ENCODE peak calls at places on chromosomes 13 and 19, in seven cellular contexts. One of them, this sample, is unnamed.

GRCh38 chr19:2661615-2662014 is 40.9 kb downstream of the GNG7 start:
- DNase-seq in ACHN: no peak
- DNase-seq in tibial nerve: no peak
- DNase-seq in kidney tubule cell: no peak
- DNase-seq in AG08396: no peak
- DNase-seq in sciatic nerve: no peak
- DNase-seq in AG20443: no peak
- DNase-seq in this sample: no peak

GRCh38 chr13:102769679-102770078 is 3.9 kb downstream of the TEX30 start:
- DNase-seq in kidney tubule cell: no peak
- DNase-seq in AG20443: no peak
- DNase-seq in sciatic nerve: no peak
- DNase-seq in AG08396: no peak
- DNase-seq in ACHN: no peak
- DNase-seq in tibial nerve: no peak
- DNase-seq in this sample: no peak

GRCh38 chr19:46256855-46257254 is 27.3 kb downstream of the IGFL1 start:
- DNase-seq in sciatic nerve: no peak
- DNase-seq in kidney tubule cell: no peak
- DNase-seq in tibial nerve: no peak
- DNase-seq in ACHN: no peak
- DNase-seq in AG08396: peak; percentile 40
- DNase-seq in AG20443: no peak
- DNase-seq in this sample: no peak

GRCh38 chr13:102580552-102581169 is 16.1 kb upstream of the TPP2 start:
- DNase-seq in kidney tubule cell: peak; percentile 69
- DNase-seq in ACHN: peak; percentile 65
- DNase-seq in sciatic nerve: no peak
- DNase-seq in tibial nerve: no peak
- DNase-seq in AG20443: peak; percentile 70
- DNase-seq in AG08396: peak; percentile 31
- DNase-seq in this sample: no peak

GRCh38 chr13:23180711-23181110 is at the start of gene SGCG:
- DNase-seq in kidney tubule cell: no peak
- DNase-seq in ACHN: no peak
- DNase-seq in AG08396: no peak
- DNase-seq in AG20443: peak; percentile 69
- DNase-seq in tibial nerve: no peak
- DNase-seq in sciatic nerve: no peak
- DNase-seq in this sample: no peak

GRCh38 chr19:13906525-13906904 is 514 bp downstream of the CC2D1A start:
- DNase-seq in ACHN: no peak
- DNase-seq in AG20443: no peak
- DNase-seq in sciatic nerve: no peak
- DNase-seq in tibial nerve: no peak
- DNase-seq in AG08396: no peak
- DNase-seq in kidney tubule cell: peak; percentile 12
- DNase-seq in this sample: no peak

GRCh38 chr19:39446365-39447084 is 1.1 kb downstream of the SUPT5H start:
- DNase-seq in sciatic nerve: no peak
- DNase-seq in AG08396: no peak
- DNase-seq in kidney tubule cell: no peak
- DNase-seq in AG20443: no peak
- DNase-seq in ACHN: no peak
- DNase-seq in tibial nerve: no peak
- DNase-seq in this sample: no peak

GRCh38 chr13:113058129-113058987 is 47.2 kb upstream of the F7 start:
- DNase-seq in AG20443: no peak
- DNase-seq in AG08396: no peak
- DNase-seq in kidney tubule cell: no peak
- DNase-seq in tibial nerve: no peak
- DNase-seq in sciatic nerve: no peak
- DNase-seq in ACHN: no peak
- DNase-seq in this sample: peak; percentile 34

GRCh38 chr19:53424968-53425597 is 6.7 kb upstream of the ZNF761 start:
- DNase-seq in ACHN: no peak
- DNase-seq in tibial nerve: peak; percentile 36
- DNase-seq in kidney tubule cell: peak; percentile 58
- DNase-seq in AG08396: peak; percentile 74
- DNase-seq in AG20443: peak; percentile 76
- DNase-seq in sciatic nerve: peak; percentile 86
- DNase-seq in this sample: peak; percentile 83

GRCh38 chr13:21583496-21583895 is 20.5 kb downstream of the MICU2 start:
- DNase-seq in sciatic nerve: no peak
- DNase-seq in AG20443: peak; percentile 13
- DNase-seq in ACHN: no peak
- DNase-seq in AG08396: peak; percentile 28
- DNase-seq in kidney tubule cell: peak; percentile 57
- DNase-seq in tibial nerve: no peak
- DNase-seq in this sample: no peak

GRCh38 chr19:39531834-39532232 is 819 bp downstream of the EID2B start:
- DNase-seq in sciatic nerve: peak; percentile 53
- DNase-seq in ACHN: no peak
- DNase-seq in AG08396: no peak
- DNase-seq in kidney tubule cell: no peak
- DNase-seq in tibial nerve: no peak
- DNase-seq in AG20443: no peak
- DNase-seq in this sample: no peak

GRCh38 chr19:15418112-15418587 is 638 bp downstream of the AKAP8L start:
- DNase-seq in ACHN: peak; percentile 27
- DNase-seq in AG20443: peak; percentile 30
- DNase-seq in sciatic nerve: no peak
- DNase-seq in tibial nerve: no peak
- DNase-seq in kidney tubule cell: peak; percentile 40
- DNase-seq in AG08396: peak; percentile 46
- DNase-seq in this sample: no peak

GRCh38 chr19:33813391-33814101 is 16.9 kb downstream of the KCTD15 start:
- DNase-seq in AG20443: no peak
- DNase-seq in kidney tubule cell: no peak
- DNase-seq in sciatic nerve: no peak
- DNase-seq in ACHN: no peak
- DNase-seq in AG08396: no peak
- DNase-seq in tibial nerve: no peak
- DNase-seq in this sample: peak; percentile 51

GRCh38 chr19:48896191-48896720 is 2.3 kb downstream of the TULP2 start:
- DNase-seq in AG08396: no peak
- DNase-seq in sciatic nerve: peak; percentile 82
- DNase-seq in ACHN: no peak
- DNase-seq in kidney tubule cell: no peak
- DNase-seq in AG20443: peak; percentile 79
- DNase-seq in tibial nerve: peak; percentile 49
- DNase-seq in this sample: peak; percentile 88

GRCh38 chr19:2305424-2305823 is 2.5 kb downstream of the LINGO3 start:
- DNase-seq in tibial nerve: no peak
- DNase-seq in AG20443: no peak
- DNase-seq in AG08396: no peak
- DNase-seq in ACHN: no peak
- DNase-seq in sciatic nerve: no peak
- DNase-seq in kidney tubule cell: no peak
- DNase-seq in this sample: no peak

GRCh38 chr19:18558202-18558555 is 509 bp downstream of the KXD1 start:
- DNase-seq in sciatic nerve: no peak
- DNase-seq in tibial nerve: no peak
- DNase-seq in kidney tubule cell: no peak
- DNase-seq in AG08396: no peak
- DNase-seq in ACHN: no peak
- DNase-seq in AG20443: no peak
- DNase-seq in this sample: no peak

GRCh38 chr13:51805313-51805712 is 1.4 kb upstream of the DHRS12 start:
- DNase-seq in ACHN: no peak
- DNase-seq in kidney tubule cell: no peak
- DNase-seq in tibial nerve: no peak
- DNase-seq in AG20443: no peak
- DNase-seq in sciatic nerve: no peak
- DNase-seq in AG08396: no peak
- DNase-seq in this sample: no peak